ENCODE peak calls at places on chromosome 13, in six cellular contexts. G, Z, I, C, W and X are unnamed samples.

GRCh38 chr13:109146912-109147624 is 517.7 kb downstream of the MYO16 start:
- DNase-seq in G (peak; percentile 89), Z (no peak), I (no peak), C (no peak), W (peak; percentile 84), X (no peak)

GRCh38 chr13:80173224-80173623 is 167.7 kb downstream of the SPRY2 start:
- DNase-seq in G (no peak), Z (no peak), I (no peak), C (no peak), W (no peak), X (no peak)

GRCh38 chr13:27978301-27978968 is 9.3 kb upstream of the CDX2 start:
- DNase-seq in G (no peak), Z (peak; percentile 79), I (no peak), C (no peak), W (no peak), X (no peak)

GRCh38 chr13:85411608-85412007 is 387.6 kb downstream of the SLITRK6 start:
- DNase-seq in G (peak; percentile 29), Z (no peak), I (no peak), C (no peak), W (no peak), X (no peak)

GRCh38 chr13:32811297-32811800 is 204.9 kb upstream of the KL start:
- DNase-seq in G (no peak), Z (no peak), I (no peak), C (no peak), W (peak; percentile 41), X (no peak)

GRCh38 chr13:24050292-24050711 is 110.2 kb upstream of the SPATA13 start:
- DNase-seq in G (peak; percentile 86), Z (no peak), I (no peak), C (no peak), W (peak; percentile 51), X (peak; percentile 55)

GRCh38 chr13:69579351-69579750 is 528.3 kb upstream of the ATXN8OS start:
- DNase-seq in G (no peak), Z (no peak), I (no peak), C (no peak), W (peak; percentile 27), X (no peak)

GRCh38 chr13:91247768-91248167 is 99.7 kb upstream of the MIR17HG start:
- DNase-seq in G (no peak), Z (no peak), I (peak; percentile 6), C (no peak), W (peak; percentile 19), X (peak; percentile 60)

GRCh38 chr13:65112123-65113075 is 2117.7 kb downstream of the PCDH9 start:
- DNase-seq in G (peak; percentile 55), Z (no peak), I (no peak), C (no peak), W (peak; percentile 34), X (no peak)

GRCh38 chr13:49690133-49690989 is 925 bp downstream of the EBPL start:
- DNase-seq in G (peak; percentile 87), Z (no peak), I (no peak), C (no peak), W (peak; percentile 64), X (peak; percentile 49)

GRCh38 chr13:38348890-38349289 is 761 bp upstream of the UFM1 start:
- DNase-seq in G (peak; percentile 40), Z (no peak), I (peak; percentile 11), C (no peak), W (peak; percentile 60), X (peak; percentile 2)

GRCh38 chr13:112867301-112867711 is 101.7 kb upstream of the MCF2L start:
- DNase-seq in G (no peak), Z (no peak), I (no peak), C (no peak), W (no peak), X (no peak)

GRCh38 chr13:32262619-32263018 is 52.5 kb downstream of the ZAR1L start:
- DNase-seq in G (no peak), Z (no peak), I (no peak), C (no peak), W (no peak), X (no peak)

GRCh38 chr13:25046985-25047660 is 48.8 kb upstream of the PABPC3 start:
- DNase-seq in G (peak; percentile 18), Z (peak; percentile 78), I (peak; percentile 62), C (no peak), W (peak; percentile 33), X (no peak)

GRCh38 chr13:65497265-65497664 is 1732.9 kb downstream of the PCDH9 start:
- DNase-seq in G (peak; percentile 68), Z (no peak), I (no peak), C (no peak), W (peak; percentile 33), X (peak; percentile 12)

GRCh38 chr13:99572921-99573320 is 71.6 kb downstream of the TM9SF2 start:
- DNase-seq in G (no peak), Z (no peak), I (no peak), C (no peak), W (no peak), X (no peak)

GRCh38 chr13:20465218-20465879 is 60.3 kb downstream of the CRYL1 start:
- DNase-seq in G (peak; percentile 15), Z (no peak), I (no peak), C (no peak), W (no peak), X (no peak)

GRCh38 chr13:25406377-25406776 is 34.6 kb downstream of the ATP8A2 start:
- DNase-seq in G (no peak), Z (peak; percentile 39), I (no peak), C (no peak), W (no peak), X (no peak)

GRCh38 chr13:110317496-110318195 is 10.6 kb downstream of the COL4A2 start:
- DNase-seq in G (no peak), Z (peak; percentile 13), I (no peak), C (no peak), W (no peak), X (no peak)

GRCh38 chr13:111951982-111952565 is 114.9 kb upstream of the SOX1 start:
- DNase-seq in G (no peak), Z (peak; percentile 16), I (no peak), C (no peak), W (no peak), X (no peak)

GRCh38 chr13:99214232-99214631 is 13.6 kb downstream of the UBAC2 start:
- DNase-seq in G (no peak), Z (no peak), I (no peak), C (no peak), W (no peak), X (no peak)

GRCh38 chr13:109425821-109426689 is 360.3 kb downstream of the IRS2 start:
- DNase-seq in G (no peak), Z (no peak), I (no peak), C (no peak), W (no peak), X (no peak)

GRCh38 chr13:97391201-97391600 is 42.8 kb upstream of the RAP2A start:
- DNase-seq in G (peak; percentile 50), Z (no peak), I (no peak), C (no peak), W (peak; percentile 15), X (peak; percentile 88)

GRCh38 chr13:106078191-106078590 is 457.3 kb downstream of the EFNB2 start:
- DNase-seq in G (peak; percentile 49), Z (no peak), I (no peak), C (no peak), W (no peak), X (peak; percentile 83)

GRCh38 chr13:71320452-71320851 is 546.6 kb downstream of the DACH1 start:
- DNase-seq in G (peak; percentile 41), Z (no peak), I (no peak), C (no peak), W (peak; percentile 14), X (peak; percentile 16)

GRCh38 chr13:80469841-80470378 is 129.0 kb upstream of the SPRY2 start:
- DNase-seq in G (peak; percentile 31), Z (no peak), I (no peak), C (no peak), W (peak; percentile 92), X (peak; percentile 3)

GRCh38 chr13:106656214-106656613 is 88.3 kb upstream of the ARGLU1 start:
- DNase-seq in G (no peak), Z (no peak), I (no peak), C (no peak), W (no peak), X (peak; percentile 47)

GRCh38 chr13:26038931-26039475 is 12.8 kb downstream of the SHISA2 start:
- DNase-seq in G (no peak), Z (no peak), I (no peak), C (no peak), W (no peak), X (no peak)

GRCh38 chr13:30802953-30803478 is 67.7 kb downstream of the ALOX5AP start:
- DNase-seq in G (peak; percentile 70), Z (peak; percentile 87), I (peak; percentile 63), C (peak; percentile 56), W (peak; percentile 81), X (peak; percentile 67)

GRCh38 chr13:24153979-24154378 is 6.5 kb upstream of the SPATA13 start:
- DNase-seq in G (no peak), Z (no peak), I (no peak), C (no peak), W (no peak), X (no peak)

GRCh38 chr13:77784531-77784930 is 87.0 kb downstream of the SLAIN1 start:
- DNase-seq in G (no peak), Z (no peak), I (no peak), C (no peak), W (no peak), X (no peak)
- H2AFZ ChIP-seq in G (no peak overlapping the region), Z (no peak overlapping the region), I (peak overlapping the region; percentile 75), C (no peak overlapping the region), W (no peak overlapping the region), X (no peak overlapping the region)

GRCh38 chr13:46145950-46146349 is 36.0 kb downstream of the LCP1 start:
- DNase-seq in G (no peak), Z (no peak), I (no peak), C (no peak), W (no peak), X (no peak)
- H4K8ac ChIP-seq in G (no peak overlapping the region), Z (no peak overlapping the region), I (no peak overlapping the region), C (no peak overlapping the region), W (no peak overlapping the region), X (no peak overlapping the region)

GRCh38 chr13:107928762-107929161 is 286.6 kb downstream of the LIG4 start:
- DNase-seq in G (no peak), Z (no peak), I (no peak), C (no peak), W (no peak), X (no peak)

DNA sequence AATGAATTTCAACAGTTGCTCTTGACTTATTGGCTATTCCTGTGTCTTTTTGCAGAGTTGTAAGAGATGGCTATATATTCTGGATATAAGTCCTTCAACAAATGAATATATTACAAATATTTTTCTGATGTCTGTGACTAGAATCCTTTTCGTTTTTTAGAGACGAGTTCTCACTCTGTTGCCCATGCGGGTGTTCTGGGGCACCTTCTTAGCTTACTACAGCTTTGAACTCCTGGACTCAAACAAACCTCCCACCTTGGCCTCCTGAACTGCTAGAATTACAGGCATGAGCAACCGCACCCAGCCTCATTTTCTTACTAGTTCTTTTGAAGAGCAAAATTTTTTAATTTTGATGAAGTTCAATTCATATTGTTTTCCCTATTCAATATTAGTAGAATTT is 287.8 kb downstream of the LIG4 start:
- DNase-seq in G (no peak), Z (no peak), I (no peak), C (no peak), W (no peak), X (no peak)
- H2AFZ ChIP-seq in G (no peak overlapping the region), Z (no peak overlapping the region), I (no peak overlapping the region), C (no peak overlapping the region), W (no peak overlapping the region), X (no peak overlapping the region)

DNA sequence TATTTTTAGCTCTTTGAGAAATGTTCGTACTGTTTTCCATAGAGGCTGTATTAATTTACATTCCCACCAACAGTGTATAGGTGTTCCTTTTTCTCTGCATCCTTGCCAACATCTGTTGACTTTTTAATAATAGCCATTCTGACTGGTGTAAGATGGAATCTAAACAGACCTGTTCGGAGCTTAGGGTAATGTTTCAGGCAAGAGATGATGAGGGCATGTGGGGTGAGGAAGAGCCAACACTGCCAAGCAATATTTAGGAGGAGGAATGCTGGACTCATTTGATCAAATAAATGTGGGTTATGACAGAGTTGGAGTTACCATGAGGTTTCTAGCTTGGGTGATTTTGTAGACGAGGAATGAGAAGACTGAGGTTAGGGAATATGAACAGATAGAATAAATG is 382.9 kb downstream of the KLF12 start:
- DNase-seq in G (no peak), Z (no peak), I (no peak), C (no peak), W (no peak), X (peak; percentile 83)
- H4K8ac ChIP-seq in G (no peak overlapping the region), Z (no peak overlapping the region), I (no peak overlapping the region), C (no peak overlapping the region), W (no peak overlapping the region), X (no peak overlapping the region)